ENCODE peak calls at places on chromosomes 12 and 14, in five cellular contexts. One of them, this sample, is unnamed.

GRCh38 chr12:40313928-40314327 is 89.1 kb downstream of the LRRK2 start:
- DNase-seq in cardiac muscle cell: no peak
- DNase-seq in esophagus squamous epithelium: no peak
- DNase-seq in esophagus muscularis mucosa: no peak
- DNase-seq in psoas muscle: no peak
- DNase-seq in this sample: no peak

GRCh38 chr12:80780746-80781145 is 64.0 kb downstream of the MYF5 start:
- DNase-seq in esophagus squamous epithelium: no peak
- DNase-seq in esophagus muscularis mucosa: no peak
- DNase-seq in cardiac muscle cell: no peak
- DNase-seq in psoas muscle: no peak
- DNase-seq in this sample: no peak

GRCh38 chr14:55579724-55580400 is at the start of gene KTN1:
- DNase-seq in psoas muscle: peak; percentile 92
- DNase-seq in esophagus muscularis mucosa: no peak
- DNase-seq in cardiac muscle cell: peak; percentile 88
- DNase-seq in esophagus squamous epithelium: no peak
- DNase-seq in this sample: peak; percentile 86

GRCh38 chr14:76863724-76864407 is 37.7 kb downstream of the LRRC74A start:
- DNase-seq in esophagus muscularis mucosa: no peak
- DNase-seq in esophagus squamous epithelium: no peak
- DNase-seq in psoas muscle: peak; percentile 74
- DNase-seq in cardiac muscle cell: peak; percentile 34
- DNase-seq in this sample: no peak

GRCh38 chr14:45194964-45195363 is 58.0 kb downstream of the MIS18BP1 start:
- DNase-seq in esophagus squamous epithelium: no peak
- DNase-seq in psoas muscle: no peak
- DNase-seq in esophagus muscularis mucosa: no peak
- DNase-seq in cardiac muscle cell: no peak
- DNase-seq in this sample: no peak

GRCh38 chr12:107818984-107819383 is 44.5 kb downstream of the ASCL4 start:
- DNase-seq in esophagus muscularis mucosa: no peak
- DNase-seq in cardiac muscle cell: no peak
- DNase-seq in esophagus squamous epithelium: no peak
- DNase-seq in psoas muscle: no peak
- DNase-seq in this sample: no peak

GRCh38 chr12:53061404-53062010 is 11.6 kb downstream of the TNS2 start:
- DNase-seq in esophagus squamous epithelium: no peak
- DNase-seq in esophagus muscularis mucosa: no peak
- DNase-seq in psoas muscle: peak; percentile 56
- DNase-seq in cardiac muscle cell: peak; percentile 9
- DNase-seq in this sample: no peak

GRCh38 chr12:56346663-56347062 is 8.0 kb downstream of the IL23A start:
- DNase-seq in cardiac muscle cell: no peak
- DNase-seq in esophagus squamous epithelium: no peak
- DNase-seq in esophagus muscularis mucosa: no peak
- DNase-seq in psoas muscle: no peak
- DNase-seq in this sample: no peak

GRCh38 chr14:76872796-76873432 is 46.7 kb downstream of the LRRC74A start:
- DNase-seq in cardiac muscle cell: peak; percentile 61
- DNase-seq in esophagus squamous epithelium: no peak
- DNase-seq in esophagus muscularis mucosa: peak; percentile 94
- DNase-seq in psoas muscle: peak; percentile 76
- DNase-seq in this sample: peak; percentile 36

GRCh38 chr14:89607453-89607852 is 190.4 kb upstream of the FOXN3 start:
- DNase-seq in psoas muscle: no peak
- DNase-seq in esophagus squamous epithelium: no peak
- DNase-seq in esophagus muscularis mucosa: no peak
- DNase-seq in cardiac muscle cell: no peak
- DNase-seq in this sample: no peak

GRCh38 chr12:105322070-105322469 is 8.4 kb upstream of the C12orf75 start:
- DNase-seq in cardiac muscle cell: no peak
- DNase-seq in esophagus muscularis mucosa: no peak
- DNase-seq in esophagus squamous epithelium: no peak
- DNase-seq in psoas muscle: peak; percentile 64
- DNase-seq in this sample: no peak

GRCh38 chr12:125549171-125549570 is 483.9 kb downstream of the AACS start:
- DNase-seq in psoas muscle: no peak
- DNase-seq in cardiac muscle cell: no peak
- DNase-seq in esophagus muscularis mucosa: no peak
- DNase-seq in esophagus squamous epithelium: no peak
- DNase-seq in this sample: no peak

GRCh38 chr12:43294881-43295280 is 257.1 kb downstream of the ADAMTS20 start:
- DNase-seq in esophagus squamous epithelium: no peak
- DNase-seq in psoas muscle: no peak
- DNase-seq in esophagus muscularis mucosa: no peak
- DNase-seq in cardiac muscle cell: no peak
- DNase-seq in this sample: no peak

GRCh38 chr12:67910360-67911292 is 78.6 kb upstream of the IFNG-AS1 start:
- DNase-seq in esophagus muscularis mucosa: no peak
- DNase-seq in esophagus squamous epithelium: no peak
- DNase-seq in psoas muscle: peak; percentile 33
- DNase-seq in cardiac muscle cell: peak; percentile 66
- DNase-seq in this sample: no peak

GRCh38 chr12:123923927-123924326 is 48.7 kb downstream of the CCDC92 start:
- DNase-seq in cardiac muscle cell: no peak
- DNase-seq in psoas muscle: no peak
- DNase-seq in esophagus muscularis mucosa: no peak
- DNase-seq in esophagus squamous epithelium: no peak
- DNase-seq in this sample: no peak

GRCh38 chr14:67510121-67510520 is 21.6 kb upstream of the TMEM229B start:
- DNase-seq in psoas muscle: no peak
- DNase-seq in esophagus muscularis mucosa: no peak
- DNase-seq in esophagus squamous epithelium: no peak
- DNase-seq in cardiac muscle cell: peak; percentile 38
- DNase-seq in this sample: no peak

GRCh38 chr12:80445083-80445482 is 1.0 kb downstream of the PTPRQ start:
- DNase-seq in cardiac muscle cell: peak; percentile 42
- DNase-seq in esophagus muscularis mucosa: no peak
- DNase-seq in psoas muscle: no peak
- DNase-seq in esophagus squamous epithelium: no peak
- DNase-seq in this sample: no peak

GRCh38 chr14:39873793-39874192 is 441.6 kb upstream of the FBXO33 start:
- DNase-seq in cardiac muscle cell: no peak
- DNase-seq in esophagus squamous epithelium: no peak
- DNase-seq in psoas muscle: no peak
- DNase-seq in esophagus muscularis mucosa: no peak
- DNase-seq in this sample: no peak

GRCh38 chr12:102567031-102567985 is 86.9 kb upstream of the IGF1 start:
- DNase-seq in esophagus muscularis mucosa: no peak
- DNase-seq in psoas muscle: no peak
- DNase-seq in cardiac muscle cell: peak; percentile 52
- DNase-seq in esophagus squamous epithelium: no peak
- DNase-seq in this sample: no peak

GRCh38 chr12:116026346-116026745 is 251.1 kb downstream of the MED13L start:
- DNase-seq in esophagus muscularis mucosa: no peak
- DNase-seq in esophagus squamous epithelium: no peak
- DNase-seq in cardiac muscle cell: no peak
- DNase-seq in psoas muscle: no peak
- DNase-seq in this sample: no peak

GRCh38 chr14:68795602-68796417 is 2.9 kb upstream of the ZFP36L1 start:
- DNase-seq in cardiac muscle cell: peak; percentile 79
- DNase-seq in esophagus muscularis mucosa: peak; percentile 96
- DNase-seq in psoas muscle: peak; percentile 93
- DNase-seq in esophagus squamous epithelium: no peak
- DNase-seq in this sample: peak; percentile 74

GRCh38 chr12:24838531-24838950 is 110.4 kb downstream of the BCAT1 start:
- DNase-seq in esophagus squamous epithelium: no peak
- DNase-seq in cardiac muscle cell: peak; percentile 98
- DNase-seq in psoas muscle: no peak
- DNase-seq in esophagus muscularis mucosa: no peak
- DNase-seq in this sample: no peak

GRCh38 chr14:69044965-69045555 is 66.0 kb upstream of the ACTN1 start:
- DNase-seq in esophagus squamous epithelium: no peak
- DNase-seq in esophagus muscularis mucosa: no peak
- DNase-seq in cardiac muscle cell: peak; percentile 88
- DNase-seq in psoas muscle: peak; percentile 57
- DNase-seq in this sample: no peak

GRCh38 chr12:52517005-52517835 is 3.0 kb downstream of the KRT5 start:
- DNase-seq in psoas muscle: no peak
- DNase-seq in esophagus muscularis mucosa: peak; percentile 72
- DNase-seq in cardiac muscle cell: no peak
- DNase-seq in esophagus squamous epithelium: no peak
- DNase-seq in this sample: no peak

GRCh38 chr14:104171029-104171697 is 32.8 kb downstream of the KIF26A start:
- DNase-seq in psoas muscle: no peak
- DNase-seq in esophagus squamous epithelium: no peak
- DNase-seq in cardiac muscle cell: no peak
- DNase-seq in esophagus muscularis mucosa: no peak
- DNase-seq in this sample: no peak

GRCh38 chr12:45122776-45123380 is 72.0 kb upstream of the DBX2 start:
- DNase-seq in esophagus muscularis mucosa: no peak
- DNase-seq in psoas muscle: no peak
- DNase-seq in esophagus squamous epithelium: no peak
- DNase-seq in cardiac muscle cell: peak; percentile 54
- DNase-seq in this sample: no peak

GRCh38 chr12:121345151-121345810 is 6.9 kb downstream of the ANAPC5 start:
- DNase-seq in esophagus squamous epithelium: no peak
- DNase-seq in cardiac muscle cell: no peak
- DNase-seq in psoas muscle: no peak
- DNase-seq in esophagus muscularis mucosa: no peak
- DNase-seq in this sample: no peak

GRCh38 chr12:132926417-132926833 is 29.7 kb downstream of the ZNF605 start:
- DNase-seq in esophagus muscularis mucosa: no peak
- DNase-seq in psoas muscle: no peak
- DNase-seq in esophagus squamous epithelium: no peak
- DNase-seq in cardiac muscle cell: no peak
- DNase-seq in this sample: no peak
- H3K9me3 ChIP-seq in esophagus muscularis mucosa: peaks cover 78% of the 10 kb centered on the region
- H3K9me3 ChIP-seq in psoas muscle: peaks cover 99% of the 10 kb centered on the region
- H3K9me3 ChIP-seq in esophagus squamous epithelium: peaks cover 98% of the 10 kb centered on the region
- H3K9me3 ChIP-seq in cardiac muscle cell: peaks cover 29% of the 10 kb centered on the region
- H3K9me3 ChIP-seq in this sample: peaks cover 71% of the 10 kb centered on the region

GRCh38 chr14:96363751-96364336 is 518 bp downstream of the GSKIP start:
- DNase-seq in cardiac muscle cell: peak; percentile 69
- DNase-seq in psoas muscle: no peak
- DNase-seq in esophagus muscularis mucosa: no peak
- DNase-seq in esophagus squamous epithelium: no peak
- DNase-seq in this sample: no peak

GRCh38 chr14:96362071-96362964 is 823 bp downstream of the ATG2B start:
- DNase-seq in cardiac muscle cell: peak; percentile 44
- DNase-seq in esophagus muscularis mucosa: no peak
- DNase-seq in esophagus squamous epithelium: no peak
- DNase-seq in psoas muscle: no peak
- DNase-seq in this sample: peak; percentile 14

GRCh38 chr14:96364911-96365310 is 1.6 kb downstream of the GSKIP start:
- DNase-seq in cardiac muscle cell: no peak
- DNase-seq in psoas muscle: no peak
- DNase-seq in esophagus muscularis mucosa: no peak
- DNase-seq in esophagus squamous epithelium: no peak
- DNase-seq in this sample: no peak

GRCh38 chr14:96359959-96360358 is 3.2 kb downstream of the ATG2B start:
- DNase-seq in cardiac muscle cell: no peak
- DNase-seq in esophagus squamous epithelium: no peak
- DNase-seq in psoas muscle: no peak
- DNase-seq in esophagus muscularis mucosa: no peak
- DNase-seq in this sample: no peak

GRCh38 chr14:96362965-96363750 is at the start of the genes ATG2B and GSKIP:
- DNase-seq in cardiac muscle cell: peak; percentile 92
- DNase-seq in psoas muscle: peak; percentile 97
- DNase-seq in esophagus muscularis mucosa: peak; percentile 97
- DNase-seq in esophagus squamous epithelium: peak; percentile 65
- DNase-seq in this sample: peak; percentile 98
- H3K9me3 ChIP-seq in cardiac muscle cell: no peaks in the 10 kb centered on the region
- H3K9me3 ChIP-seq in psoas muscle: no peaks in the 10 kb centered on the region
- H3K9me3 ChIP-seq in esophagus muscularis mucosa: no peaks in the 10 kb centered on the region
- H3K9me3 ChIP-seq in esophagus squamous epithelium: no peaks in the 10 kb centered on the region
- H3K9me3 ChIP-seq in this sample: no peaks in the 10 kb centered on the region

GRCh38 chr14:53140585-53140984 is 12.5 kb downstream of the DDHD1 start:
- DNase-seq in psoas muscle: no peak
- DNase-seq in esophagus squamous epithelium: no peak
- DNase-seq in esophagus muscularis mucosa: no peak
- DNase-seq in cardiac muscle cell: no peak
- DNase-seq in this sample: no peak

GRCh38 chr14:53137559-53137958 is 15.6 kb downstream of the DDHD1 start:
- DNase-seq in cardiac muscle cell: no peak
- DNase-seq in esophagus muscularis mucosa: no peak
- DNase-seq in psoas muscle: no peak
- DNase-seq in esophagus squamous epithelium: no peak
- DNase-seq in this sample: no peak
- H3K9me3 ChIP-seq in cardiac muscle cell: no peaks in the 10 kb centered on the region
- H3K9me3 ChIP-seq in esophagus muscularis mucosa: peaks cover 37% of the 10 kb centered on the region
- H3K9me3 ChIP-seq in psoas muscle: peaks cover 39% of the 10 kb centered on the region
- H3K9me3 ChIP-seq in esophagus squamous epithelium: peaks cover 23% of the 10 kb centered on the region
- H3K9me3 ChIP-seq in this sample: peaks cover 8% of the 10 kb centered on the region

GRCh38 chr12:126704609-126705008 is 1562.4 kb upstream of the TMEM132C start:
- DNase-seq in esophagus muscularis mucosa: no peak
- DNase-seq in esophagus squamous epithelium: no peak
- DNase-seq in cardiac muscle cell: no peak
- DNase-seq in psoas muscle: no peak
- DNase-seq in this sample: no peak

GRCh38 chr12:126708492-126708896 is 1558.5 kb upstream of the TMEM132C start:
- DNase-seq in esophagus muscularis mucosa: no peak
- DNase-seq in esophagus squamous epithelium: no peak
- DNase-seq in cardiac muscle cell: peak; percentile 35
- DNase-seq in psoas muscle: no peak
- DNase-seq in this sample: no peak

DNA sequence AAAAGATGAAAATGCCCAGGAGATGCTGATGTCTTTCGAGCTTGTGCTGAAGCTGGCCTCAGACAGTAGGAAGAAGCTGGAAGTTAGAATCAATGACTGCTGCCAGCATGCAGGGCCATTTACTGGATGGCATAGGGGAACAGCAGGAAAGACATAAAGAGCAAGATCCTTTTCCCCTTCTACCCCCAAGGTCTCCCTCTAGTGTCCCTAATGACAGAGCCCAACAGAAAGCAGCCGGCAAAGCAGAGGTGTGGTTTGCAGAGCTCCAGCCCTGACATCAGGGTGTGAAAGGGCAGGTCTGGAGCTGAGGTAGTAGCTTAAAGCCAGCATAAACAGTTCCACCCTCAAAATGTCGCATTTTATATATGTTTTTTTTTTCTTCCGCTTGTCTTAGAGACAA is 1560.7 kb upstream of the TMEM132C start:
- DNase-seq in esophagus muscularis mucosa: no peak
- DNase-seq in psoas muscle: no peak
- DNase-seq in cardiac muscle cell: no peak
- DNase-seq in esophagus squamous epithelium: no peak
- DNase-seq in this sample: no peak
- H3K9me3 ChIP-seq in esophagus muscularis mucosa: no peaks in the 10 kb centered on the region
- H3K9me3 ChIP-seq in psoas muscle: no peaks in the 10 kb centered on the region
- H3K9me3 ChIP-seq in cardiac muscle cell: no peaks in the 10 kb centered on the region
- H3K9me3 ChIP-seq in esophagus squamous epithelium: no peaks in the 10 kb centered on the region
- H3K9me3 ChIP-seq in this sample: no peaks in the 10 kb centered on the region

DNA sequence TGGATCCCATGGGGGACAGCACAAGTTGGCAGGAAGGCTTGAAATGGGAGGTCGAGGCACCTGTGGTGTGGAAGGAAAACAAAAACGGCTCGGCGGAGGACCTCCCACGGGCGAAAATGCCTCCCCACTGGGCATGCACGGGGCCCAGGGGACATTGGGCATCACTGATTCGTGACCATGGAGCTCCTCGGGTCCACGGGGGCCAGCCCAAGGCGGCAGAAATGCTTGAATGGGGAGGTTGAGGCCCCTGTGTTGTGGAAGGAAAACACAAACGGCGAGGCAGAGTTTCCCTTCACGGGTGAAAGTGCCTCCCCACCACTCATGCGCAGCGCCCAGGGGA is 376.0 kb downstream of the ALG10 start:
- DNase-seq in esophagus squamous epithelium: no peak
- DNase-seq in psoas muscle: peak; percentile 47
- DNase-seq in esophagus muscularis mucosa: no peak
- DNase-seq in cardiac muscle cell: no peak
- DNase-seq in this sample: no peak
- H3K9me3 ChIP-seq in esophagus squamous epithelium: peaks cover 89% of the 10 kb centered on the region
- H3K9me3 ChIP-seq in psoas muscle: no peaks in the 10 kb centered on the region
- H3K9me3 ChIP-seq in esophagus muscularis mucosa: peaks cover 9% of the 10 kb centered on the region
- H3K9me3 ChIP-seq in cardiac muscle cell: no peaks in the 10 kb centered on the region
- H3K9me3 ChIP-seq in this sample: peaks cover 3% of the 10 kb centered on the region

GRCh38 chr12:133145981-133146380 is 15.6 kb downstream of the ZNF10 start:
- DNase-seq in psoas muscle: no peak
- DNase-seq in cardiac muscle cell: no peak
- DNase-seq in esophagus squamous epithelium: no peak
- DNase-seq in esophagus muscularis mucosa: no peak
- DNase-seq in this sample: no peak
- H3K9me3 ChIP-seq in psoas muscle: peaks cover 85% of the 10 kb centered on the region
- H3K9me3 ChIP-seq in cardiac muscle cell: peaks cover 3% of the 10 kb centered on the region
- H3K9me3 ChIP-seq in esophagus squamous epithelium: peaks cover 78% of the 10 kb centered on the region
- H3K9me3 ChIP-seq in esophagus muscularis mucosa: peaks cover 92% of the 10 kb centered on the region
- H3K9me3 ChIP-seq in this sample: peaks cover 22% of the 10 kb centered on the region

This sample was measured in T-helper 17 cell.